ENCODE peak calls at places on chromosomes 12 and 14, in nine cellular contexts. H is T-cell; N is thyroid gland; A is retina; W is progenitor cell of endocrine pancreas; E is activated T-cell treated with anti-CD3 and anti-CD28 coated beads, Interleukin-2, amount 50 U/mL, for 72 hours; X is Peyer's patch; C is iPS-NIHi11; Y is OCI-LY7. U is an unnamed sample.

GRCh38 chr14:40685764-40686163 is 920.9 kb upstream of the LRFN5 start:
- DNase-seq in H (no peak), N (no peak), A (no peak), W (no peak), E (no peak), X (no peak), C (no peak), Y (no peak), U (no peak)

GRCh38 chr14:31068235-31068634 is 42.1 kb upstream of the STRN3 start:
- DNase-seq in H (no peak), N (no peak), A (no peak), W (no peak), E (no peak), X (no peak), C (no peak), Y (no peak), U (no peak)

GRCh38 chr14:87869619-87870583 is 123.1 kb downstream of the GALC start:
- DNase-seq in H (no peak), N (no peak), A (no peak), W (no peak), E (no peak), X (no peak), C (no peak), Y (no peak), U (no peak)

GRCh38 chr12:571795-572531 is 91.3 kb downstream of the NINJ2 start:
- DNase-seq in H (no peak), N (no peak), A (no peak), W (no peak), E (no peak), X (peak), C (no peak), Y (no peak), U (no peak)

GRCh38 chr14:94059998-94060397 is 21.0 kb downstream of the DDX24 start:
- DNase-seq in H (no peak), N (no peak), A (no peak), W (no peak), E (no peak), X (no peak), C (no peak), Y (no peak), U (no peak)

GRCh38 chr12:106022568-106023012 is 116.2 kb downstream of the NUAK1 start:
- DNase-seq in H (no peak), N (no peak), A (no peak), W (no peak), E (no peak), X (no peak), C (no peak), Y (no peak), U (no peak)

GRCh38 chr14:80607430-80608200 is 333.9 kb downstream of the CEP128 start:
- DNase-seq in H (no peak), N (no peak), A (no peak), W (no peak), E (no peak), X (no peak), C (no peak), Y (no peak), U (no peak)

GRCh38 chr12:106300761-106301160 is 1.8 kb upstream of the TCP11L2 start:
- DNase-seq in H (no peak), N (no peak), A (no peak), W (no peak), E (no peak), X (no peak), C (no peak), Y (no peak), U (no peak)

GRCh38 chr12:92464911-92465310 is 237.9 kb upstream of the PLEKHG7 start:
- DNase-seq in H (no peak), N (no peak), A (no peak), W (no peak), E (no peak), X (no peak), C (no peak), Y (peak), U (no peak)

GRCh38 chr12:622420-622819 is 40.8 kb downstream of the NINJ2 start:
- DNase-seq in H (no peak), N (no peak), A (no peak), W (no peak), E (no peak), X (no peak), C (no peak), Y (no peak), U (no peak)

GRCh38 chr12:70091021-70091521 is 152.2 kb upstream of the CNOT2 start:
- DNase-seq in H (no peak), N (no peak), A (no peak), W (no peak), E (no peak), X (no peak), C (no peak), Y (no peak), U (no peak)

GRCh38 chr12:57771271-57771872 is 533 bp downstream of the METTL1 start:
- DNase-seq in H (peak), N (peak), A (no peak), W (peak), E (peak), X (peak), C (peak), Y (peak), U (no peak)

GRCh38 chr14:39946796-39947195 is 514.6 kb upstream of the FBXO33 start:
- DNase-seq in H (no peak), N (no peak), A (no peak), W (no peak), E (no peak), X (no peak), C (no peak), Y (no peak), U (no peak)

GRCh38 chr12:117966511-117966910 is 2.3 kb downstream of the KSR2 start:
- DNase-seq in H (no peak), N (no peak), A (peak), W (no peak), E (no peak), X (no peak), C (no peak), Y (no peak), U (no peak)

GRCh38 chr12:44571031-44571550 is 305.0 kb downstream of the NELL2 start:
- DNase-seq in H (no peak), N (no peak), A (peak), W (no peak), E (no peak), X (no peak), C (peak), Y (no peak), U (no peak)

GRCh38 chr12:91902860-91903683 is 242.6 kb downstream of the BTG1 start:
- DNase-seq in H (no peak), N (no peak), A (no peak), W (no peak), E (no peak), X (no peak), C (no peak), Y (no peak), U (no peak)

GRCh38 chr14:73787760-73788508 is 63.7 kb upstream of the PTGR2 start:
- DNase-seq in H (no peak), N (no peak), A (no peak), W (no peak), E (peak), X (no peak), C (no peak), Y (peak), U (no peak)

GRCh38 chr12:131002271-131002670 is 48.6 kb downstream of the ADGRD1 start:
- DNase-seq in H (no peak), N (no peak), A (no peak), W (no peak), E (no peak), X (no peak), C (no peak), Y (peak), U (no peak)

GRCh38 chr14:104240426-104241157 is 102.2 kb downstream of the KIF26A start:
- DNase-seq in H (no peak), N (no peak), A (no peak), W (peak), E (no peak), X (peak), C (peak), Y (peak), U (no peak)

GRCh38 chr12:68890701-68891113 is 42.3 kb downstream of the CPM start:
- DNase-seq in H (no peak), N (no peak), A (no peak), W (no peak), E (no peak), X (no peak), C (no peak), Y (no peak), U (no peak)

GRCh38 chr12:41220931-41221330 is 32.8 kb downstream of the PDZRN4 start:
- DNase-seq in H (no peak), N (peak), A (no peak), W (no peak), E (no peak), X (no peak), C (no peak), Y (no peak), U (no peak)

GRCh38 chr12:19222566-19222965 is 93.0 kb downstream of the PLEKHA5 start:
- DNase-seq in H (no peak), N (no peak), A (no peak), W (no peak), E (no peak), X (no peak), C (no peak), Y (no peak), U (no peak)

GRCh38 chr12:51763743-51764142 is 84.8 kb downstream of the FIGNL2 start:
- DNase-seq in H (no peak), N (no peak), A (no peak), W (no peak), E (no peak), X (no peak), C (no peak), Y (no peak), U (no peak)

U was measured in brain pericyte.